ENCODE peak calls at places on chromosomes 4 and X, in ten cellular contexts. One of them, this sample, is unnamed.

GRCh38 chr4:143559757-143560147 is 46.2 kb downstream of the SMARCA5 start:
- DNase-seq in LoVo: no peak
- DNase-seq in A549: no peak
- DNase-seq in NCI-H1092: no peak
- DNase-seq in cardiac fibroblast: no peak
- DNase-seq in EH: no peak
- DNase-seq in choroid plexus epithelial cell: no peak
- DNase-seq in cardiac septum: no peak
- DNase-seq in GM19239: peak
- DNase-seq in body of pancreas: no peak
- DNase-seq in this sample: no peak

GRCh38 chrX:107146670-107147069 is 28.0 kb upstream of the RBM41 start:
- DNase-seq in LoVo: no peak
- DNase-seq in A549: no peak
- DNase-seq in NCI-H1092: no peak
- DNase-seq in cardiac fibroblast: peak
- DNase-seq in EH: no peak
- DNase-seq in choroid plexus epithelial cell: peak
- DNase-seq in cardiac septum: no peak
- DNase-seq in GM19239: no peak
- DNase-seq in body of pancreas: no peak
- DNase-seq in this sample: no peak

GRCh38 chrX:41716767-41717473 is 7.1 kb upstream of the GPR82 start:
- DNase-seq in LoVo: no peak
- DNase-seq in A549: no peak
- DNase-seq in NCI-H1092: no peak
- DNase-seq in cardiac fibroblast: no peak
- DNase-seq in EH: no peak
- DNase-seq in choroid plexus epithelial cell: no peak
- DNase-seq in cardiac septum: no peak
- DNase-seq in GM19239: no peak
- DNase-seq in body of pancreas: no peak
- DNase-seq in this sample: no peak

GRCh38 chrX:108245462-108245861 is 153.9 kb downstream of the ATG4A start:
- DNase-seq in LoVo: no peak
- DNase-seq in A549: no peak
- DNase-seq in NCI-H1092: no peak
- DNase-seq in cardiac fibroblast: no peak
- DNase-seq in EH: no peak
- DNase-seq in choroid plexus epithelial cell: no peak
- DNase-seq in cardiac septum: no peak
- DNase-seq in GM19239: no peak
- DNase-seq in body of pancreas: no peak
- DNase-seq in this sample: no peak

GRCh38 chrX:93695981-93696380 is 22.0 kb downstream of the FAM133A start:
- DNase-seq in LoVo: no peak
- DNase-seq in A549: no peak
- DNase-seq in NCI-H1092: no peak
- DNase-seq in cardiac fibroblast: no peak
- DNase-seq in EH: no peak
- DNase-seq in choroid plexus epithelial cell: no peak
- DNase-seq in cardiac septum: no peak
- DNase-seq in GM19239: no peak
- DNase-seq in body of pancreas: no peak
- DNase-seq in this sample: no peak

GRCh38 chr4:145988628-145989027 is 50.0 kb upstream of the ZNF827 start:
- DNase-seq in LoVo: no peak
- DNase-seq in A549: no peak
- DNase-seq in NCI-H1092: no peak
- DNase-seq in cardiac fibroblast: no peak
- DNase-seq in EH: no peak
- DNase-seq in choroid plexus epithelial cell: no peak
- DNase-seq in cardiac septum: no peak
- DNase-seq in GM19239: no peak
- DNase-seq in body of pancreas: no peak
- DNase-seq in this sample: no peak

GRCh38 chrX:39073131-39073530 is 271.9 kb downstream of the MID1IP1 start:
- DNase-seq in LoVo: no peak
- DNase-seq in A549: no peak
- DNase-seq in NCI-H1092: no peak
- DNase-seq in cardiac fibroblast: no peak
- DNase-seq in EH: no peak
- DNase-seq in choroid plexus epithelial cell: no peak
- DNase-seq in cardiac septum: no peak
- DNase-seq in GM19239: no peak
- DNase-seq in body of pancreas: no peak
- DNase-seq in this sample: no peak

GRCh38 chr4:40918330-40918729 is 168.6 kb downstream of the NSUN7 start:
- DNase-seq in LoVo: no peak
- DNase-seq in A549: no peak
- DNase-seq in NCI-H1092: peak
- DNase-seq in cardiac fibroblast: peak
- DNase-seq in EH: peak
- DNase-seq in choroid plexus epithelial cell: peak
- DNase-seq in cardiac septum: no peak
- DNase-seq in GM19239: no peak
- DNase-seq in body of pancreas: peak
- DNase-seq in this sample: peak

GRCh38 chrX:56802921-56803848 is 74.1 kb downstream of the NBDY start:
- DNase-seq in LoVo: no peak
- DNase-seq in A549: no peak
- DNase-seq in NCI-H1092: peak
- DNase-seq in cardiac fibroblast: peak
- DNase-seq in EH: peak
- DNase-seq in choroid plexus epithelial cell: peak
- DNase-seq in cardiac septum: peak
- DNase-seq in GM19239: no peak
- DNase-seq in body of pancreas: no peak
- DNase-seq in this sample: no peak

GRCh38 chr4:151644625-151645024 is 116.2 kb downstream of the GATB start:
- DNase-seq in LoVo: no peak
- DNase-seq in A549: no peak
- DNase-seq in NCI-H1092: peak
- DNase-seq in cardiac fibroblast: no peak
- DNase-seq in EH: peak
- DNase-seq in choroid plexus epithelial cell: no peak
- DNase-seq in cardiac septum: no peak
- DNase-seq in GM19239: no peak
- DNase-seq in body of pancreas: peak
- DNase-seq in this sample: peak

GRCh38 chr4:6343950-6344408 is 74.3 kb downstream of the WFS1 start:
- DNase-seq in LoVo: peak
- DNase-seq in A549: peak
- DNase-seq in NCI-H1092: no peak
- DNase-seq in cardiac fibroblast: peak
- DNase-seq in EH: peak
- DNase-seq in choroid plexus epithelial cell: peak
- DNase-seq in cardiac septum: no peak
- DNase-seq in GM19239: no peak
- DNase-seq in body of pancreas: no peak
- DNase-seq in this sample: peak

GRCh38 chr4:2583517-2583916 is 47.1 kb downstream of the FAM193A start:
- DNase-seq in LoVo: no peak
- DNase-seq in A549: no peak
- DNase-seq in NCI-H1092: no peak
- DNase-seq in cardiac fibroblast: peak
- DNase-seq in EH: peak
- DNase-seq in choroid plexus epithelial cell: peak
- DNase-seq in cardiac septum: no peak
- DNase-seq in GM19239: no peak
- DNase-seq in body of pancreas: no peak
- DNase-seq in this sample: peak

GRCh38 chr4:106291678-106292077 is 24.3 kb downstream of the TBCK start:
- DNase-seq in LoVo: no peak
- DNase-seq in A549: no peak
- DNase-seq in NCI-H1092: no peak
- DNase-seq in cardiac fibroblast: peak
- DNase-seq in EH: no peak
- DNase-seq in choroid plexus epithelial cell: no peak
- DNase-seq in cardiac septum: no peak
- DNase-seq in GM19239: no peak
- DNase-seq in body of pancreas: no peak
- DNase-seq in this sample: no peak

GRCh38 chr4:36502350-36502749 is 220.9 kb downstream of the DTHD1 start:
- DNase-seq in LoVo: no peak
- DNase-seq in A549: no peak
- DNase-seq in NCI-H1092: no peak
- DNase-seq in cardiac fibroblast: no peak
- DNase-seq in EH: no peak
- DNase-seq in choroid plexus epithelial cell: no peak
- DNase-seq in cardiac septum: no peak
- DNase-seq in GM19239: no peak
- DNase-seq in body of pancreas: no peak
- DNase-seq in this sample: no peak

GRCh38 chrX:110032534-110033161 is 29.7 kb downstream of the TMEM164 start:
- DNase-seq in LoVo: no peak
- DNase-seq in A549: no peak
- DNase-seq in NCI-H1092: no peak
- DNase-seq in cardiac fibroblast: no peak
- DNase-seq in EH: no peak
- DNase-seq in choroid plexus epithelial cell: no peak
- DNase-seq in cardiac septum: no peak
- DNase-seq in GM19239: no peak
- DNase-seq in body of pancreas: no peak
- DNase-seq in this sample: no peak

GRCh38 chr4:98092833-98093439 is 50.3 kb downstream of the STPG2 start:
- DNase-seq in LoVo: peak
- DNase-seq in A549: no peak
- DNase-seq in NCI-H1092: no peak
- DNase-seq in cardiac fibroblast: peak
- DNase-seq in EH: peak
- DNase-seq in choroid plexus epithelial cell: peak
- DNase-seq in cardiac septum: no peak
- DNase-seq in GM19239: no peak
- DNase-seq in body of pancreas: no peak
- DNase-seq in this sample: no peak

GRCh38 chr4:7803992-7804758 is 135.5 kb downstream of the AFAP1 start:
- DNase-seq in LoVo: peak
- DNase-seq in A549: peak
- DNase-seq in NCI-H1092: peak
- DNase-seq in cardiac fibroblast: peak
- DNase-seq in EH: peak
- DNase-seq in choroid plexus epithelial cell: peak
- DNase-seq in cardiac septum: peak
- DNase-seq in GM19239: peak
- DNase-seq in body of pancreas: peak
- DNase-seq in this sample: peak

GRCh38 chr4:86720508-86721068 is 126.5 kb downstream of the PTPN13 start:
- DNase-seq in LoVo: no peak
- DNase-seq in A549: no peak
- DNase-seq in NCI-H1092: no peak
- DNase-seq in cardiac fibroblast: peak
- DNase-seq in EH: peak
- DNase-seq in choroid plexus epithelial cell: peak
- DNase-seq in cardiac septum: no peak
- DNase-seq in GM19239: no peak
- DNase-seq in body of pancreas: no peak
- DNase-seq in this sample: no peak

GRCh38 chr4:180809439-180809838 is 1433.8 kb upstream of the TENM3 start:
- DNase-seq in LoVo: no peak
- DNase-seq in A549: no peak
- DNase-seq in NCI-H1092: no peak
- DNase-seq in cardiac fibroblast: no peak
- DNase-seq in EH: no peak
- DNase-seq in choroid plexus epithelial cell: peak
- DNase-seq in cardiac septum: no peak
- DNase-seq in GM19239: no peak
- DNase-seq in body of pancreas: no peak
- DNase-seq in this sample: no peak

GRCh38 chrX:40172169-40172979 is 74.6 kb upstream of the BCOR start:
- DNase-seq in LoVo: peak
- DNase-seq in A549: no peak
- DNase-seq in NCI-H1092: peak
- DNase-seq in cardiac fibroblast: peak
- DNase-seq in EH: peak
- DNase-seq in choroid plexus epithelial cell: peak
- DNase-seq in cardiac septum: peak
- DNase-seq in GM19239: no peak
- DNase-seq in body of pancreas: peak
- DNase-seq in this sample: no peak

GRCh38 chrX:121579016-121579760 is 531.8 kb downstream of the GLUD2 start:
- DNase-seq in LoVo: no peak
- DNase-seq in A549: no peak
- DNase-seq in NCI-H1092: peak
- DNase-seq in cardiac fibroblast: peak
- DNase-seq in EH: peak
- DNase-seq in choroid plexus epithelial cell: peak
- DNase-seq in cardiac septum: no peak
- DNase-seq in GM19239: no peak
- DNase-seq in body of pancreas: peak
- DNase-seq in this sample: peak

GRCh38 chr4:164011791-164012190 is 517.3 kb downstream of the TMA16 start:
- DNase-seq in LoVo: no peak
- DNase-seq in A549: no peak
- DNase-seq in NCI-H1092: no peak
- DNase-seq in cardiac fibroblast: no peak
- DNase-seq in EH: no peak
- DNase-seq in choroid plexus epithelial cell: no peak
- DNase-seq in cardiac septum: no peak
- DNase-seq in GM19239: no peak
- DNase-seq in body of pancreas: no peak
- DNase-seq in this sample: no peak

GRCh38 chrX:83511208-83511607 is 3.1 kb downstream of the POU3F4 start:
- DNase-seq in LoVo: no peak
- DNase-seq in A549: no peak
- DNase-seq in NCI-H1092: no peak
- DNase-seq in cardiac fibroblast: no peak
- DNase-seq in EH: no peak
- DNase-seq in choroid plexus epithelial cell: no peak
- DNase-seq in cardiac septum: no peak
- DNase-seq in GM19239: no peak
- DNase-seq in body of pancreas: no peak
- DNase-seq in this sample: no peak

GRCh38 chr4:8202526-8203375 is 3.7 kb downstream of the SH3TC1 start:
- DNase-seq in LoVo: no peak
- DNase-seq in A549: no peak
- DNase-seq in NCI-H1092: no peak
- DNase-seq in cardiac fibroblast: no peak
- DNase-seq in EH: no peak
- DNase-seq in choroid plexus epithelial cell: no peak
- DNase-seq in cardiac septum: no peak
- DNase-seq in GM19239: no peak
- DNase-seq in body of pancreas: no peak
- DNase-seq in this sample: no peak

GRCh38 chr4:161208564-161208963 is 955.2 kb downstream of the FSTL5 start:
- DNase-seq in LoVo: no peak
- DNase-seq in A549: no peak
- DNase-seq in NCI-H1092: no peak
- DNase-seq in cardiac fibroblast: no peak
- DNase-seq in EH: no peak
- DNase-seq in choroid plexus epithelial cell: no peak
- DNase-seq in cardiac septum: no peak
- DNase-seq in GM19239: no peak
- DNase-seq in body of pancreas: no peak
- DNase-seq in this sample: no peak

GRCh38 chr4:171846232-171846631 is 33.0 kb downstream of the GALNTL6 start:
- DNase-seq in LoVo: peak
- DNase-seq in A549: no peak
- DNase-seq in NCI-H1092: no peak
- DNase-seq in cardiac fibroblast: peak
- DNase-seq in EH: peak
- DNase-seq in choroid plexus epithelial cell: peak
- DNase-seq in cardiac septum: no peak
- DNase-seq in GM19239: peak
- DNase-seq in body of pancreas: peak
- DNase-seq in this sample: peak

GRCh38 chr4:6953751-6954380 is 44.2 kb downstream of the TBC1D14 start:
- DNase-seq in LoVo: no peak
- DNase-seq in A549: no peak
- DNase-seq in NCI-H1092: no peak
- DNase-seq in cardiac fibroblast: peak
- DNase-seq in EH: peak
- DNase-seq in choroid plexus epithelial cell: peak
- DNase-seq in cardiac septum: peak
- DNase-seq in GM19239: no peak
- DNase-seq in body of pancreas: peak
- DNase-seq in this sample: no peak

GRCh38 chr4:153087671-153088194 is 116.5 kb upstream of the TRIM2 start:
- DNase-seq in LoVo: no peak
- DNase-seq in A549: no peak
- DNase-seq in NCI-H1092: no peak
- DNase-seq in cardiac fibroblast: no peak
- DNase-seq in EH: no peak
- DNase-seq in choroid plexus epithelial cell: no peak
- DNase-seq in cardiac septum: no peak
- DNase-seq in GM19239: no peak
- DNase-seq in body of pancreas: no peak
- DNase-seq in this sample: no peak